ENCODE peak calls at places on chromosomes 7 and 10, in nine cellular contexts. F is activated naive CD4-positive, alpha-beta T cell treated with Interleukin-2 at 50 U/mL for 16 hours; W is Right ventricle myocardium inferior; S is T follicular helper cell; K is AG04450; A is Panc1; T is NCI-H345; B is adipocyte; P is pons. V is an unnamed sample.

GRCh38 chr7:18829518-18830252 is 287.8 kb downstream of the TWIST1 start:
- DNase-seq in F (no peak), W (no peak), S (no peak), K (no peak), A (no peak), T (no peak), B (peak), P (no peak), V (no peak)

GRCh38 chr7:75066521-75066920 is 7.1 kb downstream of the RCC1L start:
- DNase-seq in F (no peak), W (no peak), S (no peak), K (no peak), A (no peak), T (no peak), B (no peak), P (no peak), V (no peak)

GRCh38 chr10:71456631-71457030 is 59.9 kb downstream of the CDH23 start:
- DNase-seq in F (no peak), W (no peak), S (no peak), K (no peak), A (no peak), T (no peak), B (no peak), P (no peak), V (no peak)

GRCh38 chr7:49483142-49483541 is 290.3 kb upstream of the VWC2 start:
- DNase-seq in F (no peak), W (no peak), S (no peak), K (no peak), A (no peak), T (no peak), B (no peak), P (peak), V (no peak)

GRCh38 chr7:81499262-81500116 is 270.4 kb downstream of the HGF start:
- DNase-seq in F (no peak), W (peak), S (no peak), K (peak), A (peak), T (peak), B (peak), P (peak), V (no peak)

GRCh38 chr7:80637453-80637852 is 989 bp upstream of the CD36 start:
- DNase-seq in F (no peak), W (no peak), S (no peak), K (no peak), A (no peak), T (no peak), B (no peak), P (no peak), V (no peak)

GRCh38 chr10:112374724-112375541 is 1.0 kb downstream of the ACSL5 start:
- DNase-seq in F (peak), W (no peak), S (no peak), K (no peak), A (no peak), T (no peak), B (no peak), P (no peak), V (no peak)

GRCh38 chr10:91032614-91033248 is 111.8 kb upstream of the ANKRD1 start:
- DNase-seq in F (no peak), W (no peak), S (no peak), K (no peak), A (no peak), T (no peak), B (no peak), P (peak), V (no peak)

GRCh38 chr10:79019961-79020491 is 48.7 kb upstream of the ZMIZ1 start:
- DNase-seq in F (no peak), W (no peak), S (no peak), K (no peak), A (no peak), T (no peak), B (peak), P (no peak), V (no peak)

GRCh38 chr10:122571892-122572291 is 11.3 kb downstream of the DMBT1 start:
- DNase-seq in F (no peak), W (no peak), S (no peak), K (no peak), A (no peak), T (no peak), B (no peak), P (peak), V (no peak)

GRCh38 chr10:70656489-70656888 is 15.8 kb upstream of the ADAMTS14 start:
- DNase-seq in F (peak), W (no peak), S (no peak), K (peak), A (peak), T (no peak), B (peak), P (no peak), V (no peak)

GRCh38 chr7:141262101-141262819 is 188.4 kb downstream of the TMEM178B start:
- DNase-seq in F (no peak), W (no peak), S (no peak), K (no peak), A (no peak), T (no peak), B (peak), P (peak), V (no peak)

GRCh38 chr10:91201213-91201996 is 19.1 kb upstream of the PCGF5 start:
- DNase-seq in F (peak), W (no peak), S (no peak), K (no peak), A (no peak), T (no peak), B (peak), P (no peak), V (no peak)

GRCh38 chr10:5506751-5507648 is 7.6 kb upstream of the CALML5 start:
- DNase-seq in F (no peak), W (no peak), S (no peak), K (no peak), A (no peak), T (no peak), B (no peak), P (no peak), V (no peak)

GRCh38 chr7:131341690-131342089 is 14.0 kb downstream of the MKLN1 start:
- DNase-seq in F (no peak), W (no peak), S (no peak), K (no peak), A (no peak), T (no peak), B (no peak), P (no peak), V (peak)

GRCh38 chr7:136807598-136807997 is 60.9 kb upstream of the CHRM2 start:
- DNase-seq in F (no peak), W (no peak), S (no peak), K (no peak), A (no peak), T (no peak), B (no peak), P (no peak), V (no peak)

GRCh38 chr7:88141953-88142352 is 77.9 kb downstream of the SRI start:
- DNase-seq in F (no peak), W (no peak), S (no peak), K (no peak), A (no peak), T (no peak), B (no peak), P (no peak), V (no peak)

GRCh38 chr10:101778781-101779543 is 3.0 kb upstream of the FGF8 start:
- DNase-seq in F (peak), W (peak), S (no peak), K (no peak), A (no peak), T (no peak), B (no peak), P (no peak), V (peak)

GRCh38 chr7:103391976-103392375 is 44.5 kb downstream of the PSMC2 start:
- DNase-seq in F (no peak), W (no peak), S (no peak), K (no peak), A (no peak), T (no peak), B (peak), P (no peak), V (no peak)

GRCh38 chr10:22345301-22346086 is at the start of gene SPAG6:
- DNase-seq in F (peak), W (peak), S (no peak), K (no peak), A (no peak), T (peak), B (no peak), P (no peak), V (peak)

GRCh38 chr7:33745934-33746333 is 159.4 kb upstream of the BMPER start:
- DNase-seq in F (no peak), W (no peak), S (no peak), K (no peak), A (no peak), T (no peak), B (no peak), P (no peak), V (no peak)

GRCh38 chr7:18541189-18541870 is 45.8 kb downstream of the HDAC9 start:
- DNase-seq in F (no peak), W (peak), S (no peak), K (no peak), A (no peak), T (no peak), B (peak), P (peak), V (no peak)

GRCh38 chr7:6365451-6365850 is 82.3 kb downstream of the DAGLB start:
- DNase-seq in F (no peak), W (no peak), S (no peak), K (no peak), A (no peak), T (no peak), B (no peak), P (no peak), V (no peak)

GRCh38 chr10:73359492-73359891 is 828 bp upstream of the CFAP70 start:
- DNase-seq in F (no peak), W (no peak), S (no peak), K (no peak), A (no peak), T (no peak), B (no peak), P (no peak), V (no peak)

GRCh38 chr10:80136134-80136571 is 3.6 kb downstream of the PLAC9 start:
- DNase-seq in F (no peak), W (peak), S (no peak), K (peak), A (no peak), T (no peak), B (peak), P (no peak), V (no peak)

GRCh38 chr10:68560201-68560915 is at the start of gene TET1:
- DNase-seq in F (peak), W (no peak), S (no peak), K (no peak), A (no peak), T (peak), B (peak), P (no peak), V (peak)

GRCh38 chr7:116687801-116688201 is 15.8 kb downstream of the MET start:
- DNase-seq in F (no peak), W (no peak), S (no peak), K (peak), A (peak), T (no peak), B (peak), P (no peak), V (no peak)

GRCh38 chr10:119502214-119502613 is 40.3 kb downstream of the RGS10 start:
- DNase-seq in F (peak), W (no peak), S (peak), K (no peak), A (no peak), T (no peak), B (no peak), P (no peak), V (no peak)

GRCh38 chr10:72612203-72612826 is 13.6 kb downstream of the MICU1 start:
- DNase-seq in F (no peak), W (no peak), S (no peak), K (no peak), A (no peak), T (peak), B (peak), P (no peak), V (no peak)